ENCODE peak calls at places on chromosomes 13 and 19, in eight cellular contexts. One of them, this sample, is unnamed.

GRCh38 chr13:52744842-52745241 is 5.2 kb upstream of the CNMD start:
- DNase-seq in body of pancreas: no peak
- DNase-seq in heart left ventricle: no peak
- DNase-seq in spleen: no peak
- DNase-seq in left ventricle myocardium inferior: no peak
- DNase-seq in SJSA1: no peak
- DNase-seq in tibial artery: no peak
- DNase-seq in IMR-90: no peak
- DNase-seq in this sample: no peak

GRCh38 chr13:74678308-74678958 is 544.2 kb upstream of the KLF12 start:
- DNase-seq in left ventricle myocardium inferior: no peak
- DNase-seq in body of pancreas: no peak
- DNase-seq in tibial artery: no peak
- DNase-seq in heart left ventricle: no peak
- DNase-seq in IMR-90: no peak
- DNase-seq in spleen: no peak
- DNase-seq in SJSA1: no peak
- DNase-seq in this sample: no peak

GRCh38 chr13:99353836-99354235 is 46.6 kb upstream of the GPR183 start:
- DNase-seq in tibial artery: no peak
- DNase-seq in IMR-90: peak
- DNase-seq in body of pancreas: no peak
- DNase-seq in heart left ventricle: no peak
- DNase-seq in spleen: no peak
- DNase-seq in left ventricle myocardium inferior: no peak
- DNase-seq in SJSA1: peak
- DNase-seq in this sample: no peak

GRCh38 chr13:29059837-29060236 is 239.7 kb downstream of the MTUS2 start:
- DNase-seq in tibial artery: no peak
- DNase-seq in IMR-90: no peak
- DNase-seq in left ventricle myocardium inferior: peak
- DNase-seq in spleen: no peak
- DNase-seq in SJSA1: no peak
- DNase-seq in heart left ventricle: no peak
- DNase-seq in body of pancreas: no peak
- DNase-seq in this sample: no peak

GRCh38 chr13:60162096-60162495 is 1.6 kb downstream of the DIAPH3 start:
- DNase-seq in IMR-90: peak
- DNase-seq in body of pancreas: no peak
- DNase-seq in tibial artery: no peak
- DNase-seq in SJSA1: no peak
- DNase-seq in spleen: no peak
- DNase-seq in left ventricle myocardium inferior: no peak
- DNase-seq in heart left ventricle: no peak
- DNase-seq in this sample: no peak

GRCh38 chr19:39381910-39382611 is 8.8 kb downstream of the PAF1 start:
- DNase-seq in SJSA1: no peak
- DNase-seq in spleen: no peak
- DNase-seq in left ventricle myocardium inferior: no peak
- DNase-seq in body of pancreas: no peak
- DNase-seq in tibial artery: no peak
- DNase-seq in heart left ventricle: no peak
- DNase-seq in IMR-90: no peak
- DNase-seq in this sample: no peak

GRCh38 chr13:44812818-44813217 is 176.5 kb downstream of the NUFIP1 start:
- DNase-seq in body of pancreas: no peak
- DNase-seq in spleen: no peak
- DNase-seq in SJSA1: no peak
- DNase-seq in left ventricle myocardium inferior: no peak
- DNase-seq in heart left ventricle: no peak
- DNase-seq in IMR-90: no peak
- DNase-seq in tibial artery: no peak
- DNase-seq in this sample: no peak

GRCh38 chr19:15249560-15249874 is 17.3 kb upstream of the EPHX3 start:
- DNase-seq in IMR-90: no peak
- DNase-seq in heart left ventricle: no peak
- DNase-seq in spleen: no peak
- DNase-seq in body of pancreas: no peak
- DNase-seq in SJSA1: no peak
- DNase-seq in tibial artery: no peak
- DNase-seq in left ventricle myocardium inferior: no peak
- DNase-seq in this sample: no peak

GRCh38 chr13:55967055-55967454 is 1173.7 kb upstream of the PRR20A start:
- DNase-seq in left ventricle myocardium inferior: no peak
- DNase-seq in body of pancreas: no peak
- DNase-seq in heart left ventricle: no peak
- DNase-seq in SJSA1: no peak
- DNase-seq in IMR-90: no peak
- DNase-seq in spleen: no peak
- DNase-seq in tibial artery: no peak
- DNase-seq in this sample: no peak

GRCh38 chr19:29531458-29532025 is 5.7 kb downstream of the VSTM2B start:
- DNase-seq in spleen: peak
- DNase-seq in IMR-90: no peak
- DNase-seq in left ventricle myocardium inferior: no peak
- DNase-seq in heart left ventricle: no peak
- DNase-seq in tibial artery: no peak
- DNase-seq in body of pancreas: no peak
- DNase-seq in SJSA1: no peak
- DNase-seq in this sample: no peak

GRCh38 chr19:50814883-50815282 is 8.7 kb downstream of the KLK1 start:
- DNase-seq in spleen: no peak
- DNase-seq in tibial artery: no peak
- DNase-seq in SJSA1: no peak
- DNase-seq in left ventricle myocardium inferior: no peak
- DNase-seq in heart left ventricle: no peak
- DNase-seq in body of pancreas: no peak
- DNase-seq in IMR-90: no peak
- DNase-seq in this sample: no peak

GRCh38 chr13:44848956-44849748 is 140.1 kb downstream of the NUFIP1 start:
- DNase-seq in spleen: no peak
- DNase-seq in left ventricle myocardium inferior: no peak
- DNase-seq in heart left ventricle: no peak
- DNase-seq in tibial artery: peak
- DNase-seq in IMR-90: no peak
- DNase-seq in body of pancreas: no peak
- DNase-seq in SJSA1: no peak
- DNase-seq in this sample: no peak

GRCh38 chr19:2056810-2057192 is 5.8 kb upstream of the MKNK2 start:
- DNase-seq in heart left ventricle: no peak
- DNase-seq in spleen: peak
- DNase-seq in left ventricle myocardium inferior: no peak
- DNase-seq in SJSA1: no peak
- DNase-seq in body of pancreas: no peak
- DNase-seq in IMR-90: no peak
- DNase-seq in tibial artery: no peak
- DNase-seq in this sample: peak
- H3K27ac ChIP-seq in heart left ventricle: peak
- H3K27ac ChIP-seq in spleen: peak
- H3K27ac ChIP-seq in left ventricle myocardium inferior: peak
- H3K27ac ChIP-seq in SJSA1: no peak
- H3K27ac ChIP-seq in body of pancreas: peak
- H3K27ac ChIP-seq in IMR-90: peak
- H3K27ac ChIP-seq in tibial artery: peak
- H3K27ac ChIP-seq in this sample: peak

GRCh38 chr13:27006519-27007161 is 165.0 kb downstream of the USP12 start:
- DNase-seq in SJSA1: no peak
- DNase-seq in IMR-90: peak
- DNase-seq in tibial artery: no peak
- DNase-seq in heart left ventricle: no peak
- DNase-seq in spleen: peak
- DNase-seq in body of pancreas: peak
- DNase-seq in left ventricle myocardium inferior: no peak
- DNase-seq in this sample: no peak
- H3K27ac ChIP-seq in SJSA1: no peak
- H3K27ac ChIP-seq in IMR-90: no peak
- H3K27ac ChIP-seq in tibial artery: no peak
- H3K27ac ChIP-seq in heart left ventricle: no peak
- H3K27ac ChIP-seq in spleen: no peak
- H3K27ac ChIP-seq in body of pancreas: no peak
- H3K27ac ChIP-seq in left ventricle myocardium inferior: no peak
- H3K27ac ChIP-seq in this sample: no peak

DNA sequence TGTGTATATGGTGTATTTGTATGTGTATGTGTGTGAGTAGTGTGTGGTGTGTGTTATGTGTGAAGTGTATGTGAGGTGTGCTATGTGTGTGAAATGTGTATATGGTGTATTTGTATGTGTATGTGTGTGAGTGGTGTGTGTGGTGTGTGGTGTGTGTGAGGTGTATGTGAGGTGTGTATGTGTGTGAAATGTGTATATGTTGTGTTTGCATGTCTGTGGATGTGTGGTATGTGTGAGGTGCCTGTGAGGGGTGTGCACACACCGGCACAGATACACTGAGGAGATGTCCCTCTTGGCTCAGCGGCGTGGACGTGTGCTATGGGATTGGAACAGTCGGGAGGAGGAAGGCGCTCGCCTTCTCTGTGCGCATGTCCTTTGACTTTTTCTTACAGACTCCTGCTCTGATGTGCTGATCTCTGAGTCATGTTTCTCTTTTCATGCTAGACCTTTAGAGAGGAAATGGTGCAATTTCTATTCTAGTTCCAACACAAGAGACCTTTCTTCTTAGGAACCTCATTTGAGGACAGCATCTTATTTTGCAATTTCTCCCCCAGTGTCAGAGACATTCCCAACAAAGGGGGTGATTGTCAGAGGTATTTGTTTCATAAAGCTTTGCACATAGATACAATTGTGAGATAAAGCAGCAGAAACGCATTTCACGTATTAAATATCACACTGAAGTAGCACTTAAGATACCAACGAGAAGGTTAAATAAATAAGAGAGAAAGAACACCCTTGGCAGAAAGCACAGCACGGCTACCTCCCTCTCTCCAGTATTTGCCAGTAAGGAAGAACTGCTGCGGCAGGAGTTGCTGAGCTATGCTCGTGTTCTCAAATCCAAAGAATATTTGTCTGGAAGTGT is 11.3 kb upstream of the TNFRSF19 start:
- DNase-seq in left ventricle myocardium inferior: peak
- DNase-seq in spleen: no peak
- DNase-seq in SJSA1: no peak
- DNase-seq in IMR-90: peak
- DNase-seq in tibial artery: peak
- DNase-seq in heart left ventricle: peak
- DNase-seq in body of pancreas: no peak
- DNase-seq in this sample: peak
- H3K27ac ChIP-seq in left ventricle myocardium inferior: peak
- H3K27ac ChIP-seq in spleen: no peak
- H3K27ac ChIP-seq in SJSA1: no peak
- H3K27ac ChIP-seq in IMR-90: peak
- H3K27ac ChIP-seq in tibial artery: no peak
- H3K27ac ChIP-seq in heart left ventricle: peak
- H3K27ac ChIP-seq in body of pancreas: no peak
- H3K27ac ChIP-seq in this sample: peak

DNA sequence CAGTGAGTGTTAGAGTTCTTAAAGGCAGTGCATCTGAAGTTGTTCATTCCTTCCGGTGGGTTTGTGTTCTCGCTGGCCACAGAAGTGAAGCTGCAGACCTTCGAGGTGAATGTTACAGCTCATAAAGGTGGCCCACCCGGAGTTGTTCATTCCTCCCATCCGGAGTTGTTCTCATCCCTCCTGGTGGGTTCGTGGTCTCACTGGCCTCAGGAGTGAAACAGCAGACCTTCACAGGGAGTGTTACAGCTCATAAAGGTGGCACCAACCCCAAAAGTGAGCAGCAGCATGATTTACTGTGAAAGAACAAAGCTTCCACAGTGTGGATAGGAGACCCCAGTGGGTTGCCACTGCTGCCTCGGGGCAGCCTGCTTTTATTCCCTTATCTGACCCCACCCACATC is 57.7 kb upstream of the ATP12A start:
- DNase-seq in tibial artery: no peak
- DNase-seq in body of pancreas: no peak
- DNase-seq in SJSA1: no peak
- DNase-seq in spleen: no peak
- DNase-seq in heart left ventricle: no peak
- DNase-seq in left ventricle myocardium inferior: no peak
- DNase-seq in IMR-90: no peak
- DNase-seq in this sample: no peak
- H3K27ac ChIP-seq in tibial artery: no peak
- H3K27ac ChIP-seq in body of pancreas: no peak
- H3K27ac ChIP-seq in SJSA1: no peak
- H3K27ac ChIP-seq in spleen: no peak
- H3K27ac ChIP-seq in heart left ventricle: no peak
- H3K27ac ChIP-seq in left ventricle myocardium inferior: no peak
- H3K27ac ChIP-seq in IMR-90: no peak
- H3K27ac ChIP-seq in this sample: no peak

GRCh38 chr13:30821421-30821820 is 84.7 kb upstream of the MEDAG start:
- DNase-seq in IMR-90: no peak
- DNase-seq in left ventricle myocardium inferior: no peak
- DNase-seq in tibial artery: no peak
- DNase-seq in heart left ventricle: no peak
- DNase-seq in body of pancreas: no peak
- DNase-seq in SJSA1: no peak
- DNase-seq in spleen: no peak
- DNase-seq in this sample: no peak
- H3K27ac ChIP-seq in IMR-90: no peak
- H3K27ac ChIP-seq in left ventricle myocardium inferior: no peak
- H3K27ac ChIP-seq in tibial artery: no peak
- H3K27ac ChIP-seq in heart left ventricle: no peak
- H3K27ac ChIP-seq in body of pancreas: no peak
- H3K27ac ChIP-seq in SJSA1: no peak
- H3K27ac ChIP-seq in spleen: no peak
- H3K27ac ChIP-seq in this sample: no peak

DNA sequence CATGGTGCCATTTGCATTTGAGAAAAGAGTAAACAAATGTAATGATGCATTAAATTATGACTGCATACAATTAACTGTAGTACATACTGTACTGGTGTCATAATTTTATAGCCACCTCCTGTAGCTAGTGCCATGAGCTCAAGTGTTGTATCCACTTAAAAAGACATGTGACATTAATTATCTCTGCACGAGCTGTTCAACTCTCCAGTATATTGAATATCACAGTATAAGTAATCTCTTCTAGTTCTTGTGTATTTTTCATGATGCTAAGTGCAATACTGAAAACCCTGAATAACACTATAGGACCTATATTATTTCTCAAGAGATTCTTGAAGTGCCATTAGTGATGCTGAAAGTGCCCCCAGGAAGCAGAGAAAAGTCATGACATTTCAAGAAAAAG is 387.3 kb downstream of the PCDH17 start:
- DNase-seq in left ventricle myocardium inferior: no peak
- DNase-seq in IMR-90: no peak
- DNase-seq in spleen: no peak
- DNase-seq in SJSA1: no peak
- DNase-seq in body of pancreas: no peak
- DNase-seq in heart left ventricle: no peak
- DNase-seq in tibial artery: no peak
- DNase-seq in this sample: no peak
- H3K27ac ChIP-seq in left ventricle myocardium inferior: no peak
- H3K27ac ChIP-seq in IMR-90: no peak
- H3K27ac ChIP-seq in spleen: no peak
- H3K27ac ChIP-seq in SJSA1: no peak
- H3K27ac ChIP-seq in body of pancreas: no peak
- H3K27ac ChIP-seq in heart left ventricle: no peak
- H3K27ac ChIP-seq in tibial artery: no peak
- H3K27ac ChIP-seq in this sample: no peak

GRCh38 chr19:48806518-48806817 is 4.4 kb downstream of the BCAT2 start:
- DNase-seq in SJSA1: no peak
- DNase-seq in left ventricle myocardium inferior: no peak
- DNase-seq in body of pancreas: no peak
- DNase-seq in tibial artery: peak
- DNase-seq in spleen: no peak
- DNase-seq in IMR-90: no peak
- DNase-seq in heart left ventricle: peak
- DNase-seq in this sample: peak
- H3K27ac ChIP-seq in SJSA1: no peak
- H3K27ac ChIP-seq in left ventricle myocardium inferior: no peak
- H3K27ac ChIP-seq in body of pancreas: no peak
- H3K27ac ChIP-seq in tibial artery: no peak
- H3K27ac ChIP-seq in spleen: no peak
- H3K27ac ChIP-seq in IMR-90: no peak
- H3K27ac ChIP-seq in heart left ventricle: no peak
- H3K27ac ChIP-seq in this sample: peak

GRCh38 chr19:19740755-19741154 is 7.8 kb upstream of the ZNF14 start:
- DNase-seq in SJSA1: peak
- DNase-seq in IMR-90: no peak
- DNase-seq in body of pancreas: no peak
- DNase-seq in left ventricle myocardium inferior: no peak
- DNase-seq in heart left ventricle: no peak
- DNase-seq in tibial artery: no peak
- DNase-seq in spleen: no peak
- DNase-seq in this sample: no peak
- H3K27ac ChIP-seq in SJSA1: no peak
- H3K27ac ChIP-seq in IMR-90: no peak
- H3K27ac ChIP-seq in body of pancreas: no peak
- H3K27ac ChIP-seq in left ventricle myocardium inferior: no peak
- H3K27ac ChIP-seq in heart left ventricle: no peak
- H3K27ac ChIP-seq in tibial artery: no peak
- H3K27ac ChIP-seq in spleen: no peak
- H3K27ac ChIP-seq in this sample: no peak

This sample was measured in psoas muscle.